ENCODE peak calls at places on chromosomes 13 and 19, in four cellular contexts. P is cardiac muscle cell, R is PC-3, V is HCT116. C is an unnamed sample. For H3K4me1, the result is how much of the 10 kb centered on the place peaks cover.

GRCh38 chr13:100506154-100506553 is 82.4 kb downstream of the GGACT start:
- DNase-seq in P (no peak), R (no peak), V (no peak), C (no peak)

GRCh38 chr19:37342753-37343152 is 28.1 kb upstream of the ZNF527 start:
- DNase-seq in P (peak), R (no peak), V (no peak), C (no peak)

GRCh38 chr13:73417012-73417615 is 358.3 kb downstream of the KLF5 start:
- DNase-seq in P (peak), R (peak), V (peak), C (no peak)

GRCh38 chr13:51922771-51923480 is 61.2 kb downstream of the CCDC70 start:
- DNase-seq in P (no peak), R (no peak), V (no peak), C (no peak)

GRCh38 chr13:29509999-29510586 is 85.4 kb downstream of the SLC7A1 start:
- DNase-seq in P (no peak), R (no peak), V (no peak), C (no peak)

GRCh38 chr19:34481861-34482379 is 362 bp downstream of the WTIP start:
- DNase-seq in P (no peak), R (peak), V (no peak), C (no peak)

GRCh38 chr19:32018014-32018413 is 327.4 kb upstream of the ZNF507 start:
- DNase-seq in P (peak), R (no peak), V (no peak), C (no peak)

GRCh38 chr19:35043906-35044305 is 2.4 kb downstream of the HPN start:
- DNase-seq in P (no peak), R (no peak), V (no peak), C (no peak)

GRCh38 chr19:50835785-50836542 is 2.6 kb upstream of the KLK15 start:
- DNase-seq in P (peak), R (peak), V (peak), C (no peak)

GRCh38 chr13:112134150-112135075 is 67.5 kb downstream of the SOX1 start:
- DNase-seq in P (no peak), R (no peak), V (no peak), C (no peak)

GRCh38 chr13:99702687-99703319 is 201.5 kb downstream of the TM9SF2 start:
- DNase-seq in P (no peak), R (no peak), V (no peak), C (no peak)

GRCh38 chr19:31318790-31319189 is 30.4 kb downstream of the TSHZ3 start:
- DNase-seq in P (no peak), R (no peak), V (no peak), C (no peak)

GRCh38 chr13:94657167-94657566 is 55.2 kb downstream of the SOX21 start:
- DNase-seq in P (peak), R (peak), V (no peak), C (no peak)

GRCh38 chr19:16088351-16088984 is 12.2 kb downstream of the TPM4 start:
- DNase-seq in P (peak), R (no peak), V (no peak), C (no peak)

GRCh38 chr19:38869836-38870607 is 8.1 kb downstream of the RINL start:
- DNase-seq in P (peak), R (no peak), V (no peak), C (peak)

GRCh38 chr19:10782795-10783194 is 53.2 kb downstream of the TMED1 start:
- DNase-seq in P (no peak), R (no peak), V (no peak), C (peak)

GRCh38 chr19:8389891-8390616 is at the start of gene RAB11B:
- DNase-seq in P (peak), R (peak), V (peak), C (peak)

GRCh38 chr13:85241045-85241444 is 558.2 kb downstream of the SLITRK6 start:
- DNase-seq in P (peak), R (peak), V (peak), C (no peak)

GRCh38 chr13:106521101-106521799 is 14.2 kb downstream of the EFNB2 start:
- DNase-seq in P (no peak), R (peak), V (no peak), C (no peak)

GRCh38 chr13:108121406-108121805 is 93.9 kb downstream of the LIG4 start:
- DNase-seq in P (no peak), R (no peak), V (no peak), C (no peak)

GRCh38 chr13:33004454-33004853 is 11.8 kb upstream of the KL start:
- DNase-seq in P (peak), R (no peak), V (no peak), C (peak)

GRCh38 chr19:48872884-48873475 is 759 bp downstream of the PPP1R15A start:
- DNase-seq in P (peak), R (peak), V (peak), C (peak)

GRCh38 chr13:96816874-96817273 is 177.4 kb downstream of the OXGR1 start:
- DNase-seq in P (no peak), R (no peak), V (no peak), C (no peak)

GRCh38 chr13:22114630-22115311 is 443.9 kb downstream of the FGF9 start:
- DNase-seq in P (peak), R (no peak), V (no peak), C (no peak)

GRCh38 chr13:32783067-32783466 is 196.8 kb downstream of the PDS5B start:
- DNase-seq in P (peak), R (peak), V (no peak), C (no peak)

GRCh38 chr13:102310691-102311432 is 91.0 kb downstream of the FGF14 start:
- DNase-seq in P (no peak), R (no peak), V (no peak), C (peak)

GRCh38 chr19:48325265-48325910 is at the start of gene EMP3:
- DNase-seq in P (peak), R (peak), V (peak), C (peak)

GRCh38 chr19:38221919-38222828 is 1.8 kb downstream of the DPF1 start:
- DNase-seq in P (no peak), R (no peak), V (no peak), C (no peak)

GRCh38 chr19:30003862-30004261 is 61.8 kb downstream of the URI1 start:
- DNase-seq in P (no peak), R (no peak), V (no peak), C (no peak)

GRCh38 chr19:3398114-3398899 is 31.9 kb downstream of the NFIC start:
- DNase-seq in P (peak), R (no peak), V (no peak), C (peak)

GRCh38 chr13:77563110-77563509 is 27.6 kb downstream of the SCEL start:
- DNase-seq in P (peak), R (peak), V (no peak), C (no peak)

DNA sequence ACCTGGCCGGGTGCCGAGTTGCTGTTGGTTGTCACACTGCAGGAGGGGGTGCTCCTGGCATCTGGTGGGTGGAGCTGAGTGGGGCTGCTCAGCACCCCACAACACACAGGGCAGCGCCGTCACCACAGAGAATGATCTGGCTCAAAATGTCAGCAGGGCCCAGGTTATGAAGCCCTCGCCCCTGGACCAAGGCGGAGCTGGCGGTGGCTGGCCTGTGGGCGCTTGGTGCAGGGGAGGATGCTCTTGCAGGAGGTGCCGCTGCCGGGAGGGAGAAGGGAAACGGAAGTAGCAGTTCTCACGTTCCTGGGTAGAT is 14.2 kb upstream of the LENG8 start:
- DNase-seq in P (no peak), R (no peak), V (no peak), C (no peak)
- H3K4me1 ChIP-seq in P (under half), R (under half), V (under half), C (under half)

GRCh38 chr19:46299004-46299509 is 2.2 kb downstream of the HIF3A start:
- DNase-seq in P (peak), R (peak), V (peak), C (peak)
- H3K4me1 ChIP-seq in P (half or more), R (under half), V (under half), C (half or more)

GRCh38 chr13:42981853-42982252 is 10.2 kb downstream of the EPSTI1 start:
- DNase-seq in P (no peak), R (peak), V (no peak), C (no peak)
- H3K4me1 ChIP-seq in P (under half), R (under half), V (under half), C (under half)

DNA sequence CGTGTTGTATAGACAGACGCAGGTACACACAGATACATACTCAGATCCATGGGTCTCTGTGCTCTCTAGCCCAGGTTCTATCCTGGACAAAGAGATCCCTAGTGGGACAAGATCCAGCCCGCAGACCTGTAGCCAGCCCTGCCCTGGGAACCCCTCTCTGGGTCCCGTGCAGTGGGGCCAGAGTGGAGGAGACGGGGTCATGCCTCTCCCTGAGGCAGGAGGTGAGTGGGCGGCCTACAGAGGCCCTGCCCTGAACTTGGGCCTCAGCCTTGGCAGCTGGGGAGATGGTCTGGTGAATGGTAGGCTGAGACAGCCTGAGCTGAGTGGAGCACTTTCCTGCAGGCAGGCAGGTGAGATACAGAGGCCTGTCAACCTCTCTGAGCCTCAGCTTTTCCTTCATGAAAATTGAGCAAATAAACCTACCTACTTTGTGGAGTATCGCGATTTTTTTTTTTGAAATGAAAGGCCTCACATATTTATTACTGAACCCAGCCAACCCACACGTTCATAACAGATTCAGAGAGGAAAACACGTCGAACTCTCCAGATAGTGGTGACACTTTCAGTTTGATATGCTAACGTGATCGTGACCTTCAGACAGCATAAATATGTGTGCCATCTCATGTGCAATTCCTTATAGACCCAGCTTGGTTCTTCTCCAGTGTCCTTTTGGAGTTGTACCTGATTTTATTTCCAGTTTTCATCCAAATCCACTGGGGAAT is 3.4 kb upstream of the JUND start:
- DNase-seq in P (no peak), R (no peak), V (no peak), C (no peak)
- H3K4me1 ChIP-seq in P (under half), R (under half), V (under half), C (under half)

DNA sequence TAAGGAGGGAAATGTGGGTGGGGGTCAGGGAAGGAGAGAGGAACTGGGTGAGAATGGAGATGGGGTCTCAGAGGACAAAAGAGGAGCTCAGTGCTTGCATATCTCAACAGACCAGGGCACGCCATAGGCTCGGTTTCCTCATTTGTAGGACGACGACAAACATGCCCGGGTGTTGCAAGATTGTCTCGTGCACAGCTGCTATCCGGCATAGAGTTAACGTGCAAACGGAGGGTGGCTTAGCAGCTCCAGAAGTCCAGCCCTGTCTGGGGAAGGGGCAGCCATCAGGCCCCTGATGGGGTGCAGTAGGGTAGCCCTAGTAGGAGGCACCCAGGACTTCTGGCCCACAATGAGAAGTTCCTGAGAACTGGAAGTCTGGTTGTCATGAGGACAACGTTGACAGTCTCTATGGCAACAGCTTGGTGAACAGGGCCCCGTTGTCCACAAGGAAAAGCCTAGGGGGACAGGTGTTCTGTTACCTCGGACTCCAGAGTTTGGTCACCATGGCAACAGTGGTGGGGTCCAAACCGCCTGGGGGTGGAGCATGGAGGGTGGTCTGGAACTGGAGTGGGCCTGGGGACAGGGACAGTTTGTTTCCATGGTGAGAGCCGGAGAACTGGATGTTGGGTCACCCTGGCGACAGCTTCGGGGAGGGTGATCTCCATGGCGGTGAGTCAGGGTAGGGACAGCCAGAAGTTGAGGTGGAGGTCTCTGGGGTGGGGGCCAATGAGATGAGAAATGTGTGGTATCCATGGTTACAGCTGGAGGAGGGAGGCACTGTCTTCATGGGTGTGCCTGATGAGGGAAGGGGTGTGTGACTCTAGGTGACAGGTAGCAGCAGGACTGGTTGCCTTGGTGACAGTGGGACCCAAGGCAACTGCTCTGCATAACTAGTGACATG is 16.8 kb downstream of the TM6SF2 start:
- DNase-seq in P (no peak), R (no peak), V (no peak), C (no peak)
- H3K4me1 ChIP-seq in P (under half), R (under half), V (under half), C (under half)

GRCh38 chr19:12782424-12783225 is 7.3 kb upstream of the HOOK2 start:
- DNase-seq in P (peak), R (peak), V (no peak), C (peak)

GRCh38 chr19:12782174-12782423 is 6.7 kb upstream of the HOOK2 start:
- DNase-seq in P (no peak), R (no peak), V (no peak), C (no peak)

GRCh38 chr19:12784394-12784870 is 6.9 kb upstream of the JUNB start:
- DNase-seq in P (no peak), R (no peak), V (no peak), C (no peak)

GRCh38 chr19:12783849-12784393 is 7.4 kb upstream of the JUNB start:
- DNase-seq in P (no peak), R (peak), V (no peak), C (no peak)

GRCh38 chr19:12783226-12783848 is 7.9 kb upstream of the JUNB start:
- DNase-seq in P (no peak), R (no peak), V (no peak), C (no peak)
- H3K4me1 ChIP-seq in P (under half), R (half or more), V (half or more), C (half or more)

DNA sequence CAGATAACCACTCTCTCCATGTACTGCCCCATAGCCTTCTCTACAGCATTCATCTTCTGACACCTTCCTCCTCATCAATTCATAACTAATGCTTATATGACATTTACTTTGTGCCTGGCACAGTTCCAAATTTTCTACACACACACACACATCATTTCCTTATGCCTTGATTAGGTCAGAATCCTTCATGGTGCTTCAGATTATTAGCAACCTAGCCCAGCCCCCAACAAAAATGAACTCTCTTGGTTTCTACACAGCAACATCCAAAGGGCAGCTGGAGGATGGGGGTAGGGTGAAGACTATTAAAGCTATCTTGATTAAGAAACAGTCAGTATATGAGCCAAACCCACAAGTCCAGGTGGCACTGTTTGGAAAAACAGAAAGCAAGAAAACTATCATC is 3.7 kb downstream of the RUBCNL start:
- DNase-seq in P (no peak), R (no peak), V (no peak), C (no peak)
- H3K4me1 ChIP-seq in P (under half), R (under half), V (under half), C (under half)

C was measured in tibial artery.